ENCODE peak calls at places on chromosomes 3 and 15, in four cellular contexts. Y, A, P and Z are unnamed samples. For H3K36me3, the result is how much of the 10 kb centered on the place peaks cover.

GRCh38 chr3:40414270-40414669 is 27.3 kb downstream of the ENTPD3 start:
- DNase-seq in P (no peak), Y (no peak), A (no peak), Z (no peak)

GRCh38 chr15:77944002-77944867 is 133.3 kb downstream of the TBC1D2B start:
- DNase-seq in Y (peak), A (peak), P (peak), Z (peak)

GRCh38 chr3:123745184-123745855 is 138.8 kb downstream of the MYLK start:
- DNase-seq in Y (no peak), P (no peak), A (no peak), Z (peak)

GRCh38 chr3:197520311-197521276 is 35.2 kb downstream of the BDH1 start:
- DNase-seq in P (no peak), A (no peak), Y (no peak), Z (no peak)

GRCh38 chr3:183487896-183488295 is 59.5 kb upstream of the MCF2L2 start:
- DNase-seq in A (no peak), P (no peak), Y (no peak), Z (no peak)

GRCh38 chr3:66211779-66212178 is 9.0 kb upstream of the SLC25A26 start:
- DNase-seq in A (peak), P (no peak), Y (no peak), Z (no peak)

GRCh38 chr3:186705882-186706780 is 11.0 kb upstream of the KNG1 start:
- DNase-seq in Y (no peak), A (peak), P (no peak), Z (no peak)

GRCh38 chr3:193057616-193058015 is 140.0 kb upstream of the MB21D2 start:
- DNase-seq in Y (no peak), A (no peak), P (peak), Z (no peak)

GRCh38 chr15:40858706-40859105 is 14.9 kb downstream of the SPINT1 start:
- DNase-seq in P (no peak), Y (no peak), A (no peak), Z (no peak)

GRCh38 chr3:148816971-148817519 is 10.6 kb upstream of the CPB1 start:
- DNase-seq in Y (no peak), A (no peak), P (no peak), Z (no peak)

GRCh38 chr3:184645304-184645703 is 66.6 kb downstream of the MAGEF1 start:
- DNase-seq in Y (no peak), A (no peak), P (no peak), Z (no peak)

GRCh38 chr3:94226058-94226457 is 163.2 kb downstream of the NSUN3 start:
- DNase-seq in Y (no peak), A (no peak), P (no peak), Z (no peak)

GRCh38 chr15:63018639-63019038 is 23.9 kb upstream of the TPM1 start:
- DNase-seq in A (no peak), P (no peak), Y (no peak), Z (no peak)

GRCh38 chr15:55991841-55992768 is 1.3 kb downstream of the NEDD4 start:
- DNase-seq in A (no peak), P (no peak), Y (no peak), Z (no peak)

GRCh38 chr15:38588672-38589071 is 24.1 kb upstream of the RASGRP1 start:
- DNase-seq in P (no peak), A (no peak), Y (no peak), Z (no peak)

GRCh38 chr15:80072285-80072684 is 12.8 kb downstream of the ZFAND6 start:
- DNase-seq in Y (no peak), P (peak), A (peak), Z (no peak)

GRCh38 chr3:134407247-134407640 is 33.0 kb upstream of the AMOTL2 start:
- DNase-seq in A (no peak), P (no peak), Y (no peak), Z (no peak)

GRCh38 chr3:156304406-156304805 is 184.0 kb downstream of the KCNAB1 start:
- DNase-seq in Y (no peak), P (no peak), A (no peak), Z (no peak)

GRCh38 chr15:89101302-89102191 is 13.3 kb downstream of the ABHD2 start:
- DNase-seq in A (no peak), Y (peak), P (peak), Z (peak)

GRCh38 chr3:119428538-119428937 is 34.9 kb downstream of the TMEM39A start:
- DNase-seq in Y (no peak), P (no peak), A (no peak), Z (no peak)

GRCh38 chr3:70606018-70606417 is 293.6 kb upstream of the MDFIC2 start:
- DNase-seq in A (no peak), Y (no peak), P (no peak), Z (no peak)

GRCh38 chr3:177753498-177754155 is 556.3 kb upstream of the TBL1XR1 start:
- DNase-seq in P (no peak), A (no peak), Y (no peak), Z (no peak)

GRCh38 chr3:126274735-126275734 is 82.2 kb downstream of the KLF15 start:
- DNase-seq in A (no peak), P (no peak), Y (no peak), Z (no peak)

GRCh38 chr15:80940851-80941250 is 48.8 kb downstream of the MESD start:
- DNase-seq in A (no peak), P (no peak), Y (no peak), Z (peak)

GRCh38 chr3:146124141-146124801 is 36.7 kb downstream of the PLOD2 start:
- DNase-seq in P (no peak), Y (no peak), A (no peak), Z (no peak)

GRCh38 chr3:112228786-112229185 is 65.2 kb downstream of the SLC9C1 start:
- DNase-seq in P (no peak), Y (no peak), A (no peak), Z (no peak)

GRCh38 chr3:126441256-126441880 is 34.3 kb downstream of the ZXDC start:
- DNase-seq in P (no peak), A (no peak), Y (no peak), Z (no peak)

GRCh38 chr3:50436063-50436674 is 67.3 kb downstream of the CACNA2D2 start:
- DNase-seq in P (peak), A (peak), Y (peak), Z (no peak)

GRCh38 chr3:9745521-9745920 is 4.2 kb upstream of the OGG1 start:
- DNase-seq in P (no peak), Y (no peak), A (no peak), Z (no peak)
- H3K36me3 ChIP-seq in P (half or more), Y (under half), A (under half), Z (half or more)

GRCh38 chr15:36880226-36880912 is 220.0 kb downstream of the MEIS2 start:
- DNase-seq in Y (no peak), P (peak), A (no peak), Z (no peak)
- H3K4me3 ChIP-seq in Y (peak), P (peak), A (no peak), Z (no peak)

GRCh38 chr15:74593122-74593521 is 22.5 kb upstream of the CLK3 start:
- DNase-seq in Y (no peak), A (no peak), P (peak), Z (no peak)

GRCh38 chr15:74592222-74592621 is 23.4 kb upstream of the CLK3 start:
- DNase-seq in A (no peak), Y (no peak), P (no peak), Z (no peak)

GRCh38 chr15:74594455-74594854 is 21.2 kb upstream of the CLK3 start:
- DNase-seq in P (no peak), Y (no peak), A (no peak), Z (no peak)

GRCh38 chr15:74598126-74598842 is 17.4 kb upstream of the CLK3 start:
- DNase-seq in A (peak), Y (peak), P (peak), Z (peak)

GRCh38 chr15:74595271-74595670 is 20.4 kb upstream of the CLK3 start:
- DNase-seq in P (no peak), Y (no peak), A (no peak), Z (no peak)
- H3K36me3 ChIP-seq in P (under half), Y (under half), A (under half), Z (under half)

GRCh38 chr3:150373234-150373633 is 34.9 kb upstream of the TSC22D2 start:
- DNase-seq in A (no peak), P (no peak), Y (no peak), Z (no peak)

GRCh38 chr3:150372320-150373118 is 35.6 kb upstream of the TSC22D2 start:
- DNase-seq in A (no peak), P (no peak), Y (no peak), Z (no peak)

GRCh38 chr3:150371741-150372254 is 36.3 kb upstream of the TSC22D2 start:
- DNase-seq in A (no peak), P (peak), Y (no peak), Z (peak)

GRCh38 chr3:150370129-150370602 is 37.9 kb upstream of the TSC22D2 start:
- DNase-seq in Y (no peak), P (peak), A (no peak), Z (peak)

DNA sequence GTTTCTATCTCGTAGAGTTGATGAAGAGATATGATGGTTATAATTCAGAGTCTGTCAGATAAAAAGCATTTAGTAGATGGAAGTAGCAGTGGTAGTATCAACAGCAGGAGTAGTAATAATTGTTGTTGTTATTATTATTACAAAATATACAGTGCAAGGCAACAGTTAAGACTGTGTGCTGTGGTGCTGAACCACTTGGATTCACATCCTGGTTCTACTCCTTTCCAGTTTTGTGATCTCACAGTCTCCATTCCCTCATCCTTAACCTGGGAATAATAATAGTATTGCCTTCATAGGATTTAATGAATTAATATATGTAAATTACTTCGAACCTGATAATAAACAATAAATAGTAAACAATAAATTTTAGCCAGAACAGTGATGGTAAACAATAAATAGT is 37.1 kb upstream of the TSC22D2 start:
- DNase-seq in P (no peak), A (no peak), Y (no peak), Z (no peak)
- H3K4me3 ChIP-seq in P (no peak), A (no peak), Y (no peak), Z (peak)

DNA sequence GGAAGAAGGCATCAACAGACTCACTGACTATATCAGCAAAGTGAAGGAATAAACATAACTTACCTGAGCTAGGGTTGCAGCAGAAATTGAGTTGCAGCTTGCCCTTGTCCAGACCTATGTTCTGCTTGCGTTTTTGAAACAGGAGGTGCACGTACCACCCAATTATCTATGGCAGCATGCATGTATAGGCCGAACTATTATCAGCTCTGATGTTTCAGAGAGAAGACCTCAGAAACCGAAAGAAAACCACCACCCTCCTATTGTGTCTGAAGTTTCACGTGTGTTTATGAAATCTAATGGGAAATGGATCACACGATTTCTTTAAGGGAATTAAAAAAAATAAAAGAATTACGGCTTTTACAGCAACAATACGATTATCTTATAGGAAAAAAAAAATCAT is 17.8 kb downstream of the LMOD3 start:
- DNase-seq in A (peak), Y (no peak), P (no peak), Z (no peak)
- H3K36me3 ChIP-seq in A (under half), Y (under half), P (under half), Z (under half)